ENCODE peak calls at places on chromosomes 7 and 10, in ten cellular contexts. O, Z, K, Q, V, U, M, I, F and B are unnamed samples.

GRCh38 chr7:380226-380550 is 90.2 kb downstream of the FOXL3 start:
- DNase-seq in O (no peak), Q (no peak), F (peak), U (no peak), Z (no peak), V (no peak), M (no peak), K (no peak), I (no peak), B (no peak)

GRCh38 chr7:155211761-155212160 is 85.9 kb upstream of the INSIG1 start:
- DNase-seq in Z (no peak), O (no peak), M (no peak), K (no peak), U (no peak), V (no peak), Q (no peak), I (no peak), F (no peak), B (no peak)

GRCh38 chr10:43193496-43194080 is 55.3 kb downstream of the CSGALNACT2 start:
- DNase-seq in I (no peak), Z (no peak), U (no peak), V (no peak), F (peak), M (no peak), O (no peak), Q (no peak), K (no peak), B (no peak)

GRCh38 chr7:134140889-134141867 is 14.0 kb downstream of the LRGUK start:
- DNase-seq in V (peak), M (peak), Q (peak), F (peak), K (peak), I (peak), Z (peak), O (peak), U (peak), B (peak)

GRCh38 chr10:59580257-59580863 is 129.3 kb downstream of the SLC16A9 start:
- DNase-seq in O (no peak), U (no peak), K (no peak), Q (peak), M (peak), Z (no peak), I (no peak), F (peak), V (no peak), B (peak)

GRCh38 chr10:128147064-128147463 is 20.8 kb upstream of the MKI67 start:
- DNase-seq in V (no peak), K (no peak), F (no peak), Q (no peak), I (no peak), U (no peak), M (no peak), Z (no peak), O (no peak), B (no peak)

GRCh38 chr10:62016477-62017140 is 115.1 kb downstream of the ARID5B start:
- DNase-seq in U (no peak), Q (no peak), F (no peak), M (peak), V (no peak), K (no peak), I (peak), O (no peak), Z (no peak), B (no peak)

GRCh38 chr10:80739963-80740715 is 202.4 kb downstream of the SH2D4B start:
- DNase-seq in M (no peak), K (no peak), Z (no peak), V (no peak), O (no peak), F (no peak), Q (no peak), I (no peak), U (no peak), B (no peak)

GRCh38 chr10:61628199-61628874 is 34.4 kb upstream of the CABCOCO1 start:
- DNase-seq in Z (no peak), F (no peak), V (no peak), M (peak), O (no peak), I (no peak), Q (no peak), K (no peak), U (no peak), B (peak)

GRCh38 chr7:142603870-142604448 is 145.3 kb upstream of the PRSS1 start:
- DNase-seq in Z (no peak), V (peak), O (peak), U (no peak), I (peak), Q (peak), F (peak), K (no peak), M (peak), B (no peak)

GRCh38 chr10:117165557-117166419 is 27.7 kb upstream of the VAX1 start:
- DNase-seq in I (peak), F (peak), O (peak), K (peak), Z (no peak), Q (peak), U (peak), V (no peak), M (peak), B (peak)